ENCODE peak calls at places on chromosome 17, in eight cellular contexts. P, X, A, U, W, O, Y and D are unnamed samples.

GRCh38 chr17:56985371-56986162 is 7.6 kb downstream of the SCPEP1 start:
- DNase-seq in U (no peak), P (no peak), X (peak; percentile 73), W (no peak), Y (no peak), A (no peak), O (no peak), D (no peak)

GRCh38 chr17:50149425-50150353 is 788 bp downstream of the PPP1R9B start:
- DNase-seq in Y (no peak), W (no peak), O (no peak), U (peak; percentile 73), A (no peak), P (no peak), X (peak; percentile 86), D (peak; percentile 50)

GRCh38 chr17:29143894-29144293 is 36.3 kb downstream of the MYO18A start:
- DNase-seq in W (no peak), X (no peak), P (no peak), U (no peak), A (peak; percentile 34), O (peak; percentile 74), Y (no peak), D (no peak)

GRCh38 chr17:31900877-31901276 is 631 bp downstream of the UTP6 start:
- DNase-seq in W (no peak), P (no peak), A (no peak), O (peak; percentile 41), Y (no peak), U (no peak), X (no peak), D (no peak)

GRCh38 chr17:19583871-19584270 is 50.2 kb downstream of the SLC47A1 start:
- DNase-seq in P (no peak), A (no peak), U (no peak), Y (no peak), X (no peak), O (no peak), W (no peak), D (no peak)

GRCh38 chr17:17830740-17831207 is 6.0 kb downstream of the SREBF1 start:
- DNase-seq in O (no peak), Y (no peak), X (no peak), W (no peak), A (no peak), P (no peak), U (no peak), D (no peak)

GRCh38 chr17:82979718-82980117 is 99.7 kb upstream of the METRNL start:
- DNase-seq in X (no peak), Y (no peak), U (no peak), P (no peak), O (no peak), W (no peak), A (no peak), D (no peak)

GRCh38 chr17:31467502-31468256 is 76.2 kb downstream of the RAB11FIP4 start:
- DNase-seq in A (no peak), W (peak; percentile 34), Y (no peak), X (no peak), P (no peak), U (peak; percentile 42), O (no peak), D (no peak)

GRCh38 chr17:12769981-12770380 is 19.3 kb upstream of the ARHGAP44 start:
- DNase-seq in P (no peak), W (no peak), A (no peak), Y (no peak), X (no peak), O (no peak), U (no peak), D (no peak)

GRCh38 chr17:27384721-27385120 is 71.5 kb upstream of the KSR1 start:
- DNase-seq in W (no peak), A (no peak), U (no peak), P (no peak), Y (no peak), O (no peak), X (no peak), D (no peak)

GRCh38 chr17:80422981-80423380 is 8.0 kb downstream of the ENDOV start:
- DNase-seq in W (no peak), P (no peak), X (no peak), A (no peak), Y (no peak), U (peak; percentile 16), O (no peak), D (no peak)

GRCh38 chr17:81523139-81524062 is 4.8 kb upstream of the FSCN2 start:
- DNase-seq in X (no peak), O (no peak), A (no peak), Y (no peak), U (peak; percentile 79), P (no peak), W (peak; percentile 76), D (no peak)

GRCh38 chr17:32741381-32741780 is 135.5 kb downstream of the MYO1D start:
- DNase-seq in O (no peak), X (no peak), Y (no peak), A (no peak), P (no peak), U (no peak), W (no peak), D (no peak)

GRCh38 chr17:78694805-78695531 is 87.1 kb downstream of the CYTH1 start:
- DNase-seq in A (no peak), X (no peak), Y (no peak), P (no peak), W (no peak), U (no peak), O (no peak), D (no peak)

GRCh38 chr17:56020369-56020768 is 132.9 kb upstream of the ANKFN1 start:
- DNase-seq in O (no peak), U (no peak), Y (no peak), X (no peak), A (no peak), P (no peak), W (no peak), D (no peak)

GRCh38 chr17:81868674-81869220 is 2.4 kb downstream of the ARHGDIA start:
- DNase-seq in W (peak; percentile 53), U (no peak), Y (no peak), A (peak; percentile 85), O (peak; percentile 58), P (peak; percentile 91), X (peak; percentile 74), D (no peak)

GRCh38 chr17:74852237-74853047 is 7.2 kb downstream of the GRIN2C start:
- DNase-seq in P (no peak), U (no peak), W (peak; percentile 89), X (no peak), Y (peak; percentile 17), O (no peak), A (no peak), D (peak; percentile 47)

GRCh38 chr17:37789166-37789565 is 44.3 kb upstream of the HNF1B start:
- DNase-seq in W (no peak), X (no peak), P (no peak), A (no peak), O (no peak), Y (no peak), U (no peak), D (no peak)

GRCh38 chr17:42289863-42290165 is 1.5 kb downstream of the STAT5A start:
- DNase-seq in O (no peak), W (no peak), U (no peak), X (peak; percentile 65), A (no peak), P (no peak), Y (no peak), D (peak; percentile 59)

GRCh38 chr17:31294231-31294630 is 2.8 kb downstream of the OMG start:
- DNase-seq in U (peak; percentile 10), W (no peak), Y (no peak), P (no peak), O (no peak), A (no peak), X (no peak), D (no peak)

GRCh38 chr17:34998205-34998604 is 17.9 kb downstream of the LIG3 start:
- DNase-seq in W (peak; percentile 79), X (peak; percentile 77), O (peak; percentile 95), P (peak; percentile 50), U (peak; percentile 59), Y (no peak), A (peak; percentile 69), D (peak; percentile 70)

GRCh38 chr17:4968166-4968915 is 724 bp upstream of the SPAG7 start:
- DNase-seq in X (peak; percentile 73), A (no peak), U (peak; percentile 45), P (no peak), Y (no peak), O (peak; percentile 38), W (peak; percentile 36), D (peak; percentile 26)

GRCh38 chr17:65660947-65661346 is 99.5 kb upstream of the AXIN2 start:
- DNase-seq in W (no peak), P (peak; percentile 18), Y (no peak), O (no peak), A (peak; percentile 22), X (no peak), U (no peak), D (no peak)

GRCh38 chr17:42221886-42222745 is 27.8 kb upstream of the GHDC start:
- DNase-seq in O (peak; percentile 66), W (peak; percentile 61), X (no peak), A (peak; percentile 44), Y (no peak), U (no peak), P (peak; percentile 49), D (peak; percentile 33)